ENCODE peak calls at places on chromosomes 7 and 10, in nine cellular contexts. U, H, Z, T, E, F, M, P and C are unnamed samples.

GRCh38 chr10:35563266-35563891 is 41.8 kb upstream of the GJD4 start:
- DNase-seq in T (peak; percentile 69), H (peak; percentile 57), U (peak; percentile 76), Z (peak; percentile 21), F (peak; percentile 64), E (no peak), P (peak; percentile 64), M (peak; percentile 61), C (peak; percentile 40)

GRCh38 chr7:31126976-31127375 is 74.9 kb downstream of the ADCYAP1R1 start:
- DNase-seq in F (no peak), T (peak; percentile 26), H (no peak), M (no peak), U (peak; percentile 18), Z (no peak), E (no peak), P (no peak), C (no peak)

GRCh38 chr10:58932126-58932525 is 244.3 kb upstream of the PHYHIPL start:
- DNase-seq in U (peak; percentile 4), T (no peak), M (no peak), F (no peak), E (no peak), H (no peak), Z (no peak), P (no peak), C (no peak)

GRCh38 chr7:136033413-136034031 is 56.4 kb upstream of the MTPN start:
- DNase-seq in U (no peak), T (no peak), Z (peak; percentile 32), H (no peak), M (peak; percentile 76), P (peak; percentile 22), F (no peak), E (no peak), C (no peak)

GRCh38 chr10:6990891-6991290 is 410.8 kb upstream of the PRKCQ start:
- DNase-seq in Z (no peak), M (no peak), P (no peak), E (no peak), U (no peak), F (no peak), T (peak; percentile 37), H (no peak), C (no peak)

GRCh38 chr7:29113384-29114102 is 32.8 kb downstream of the CPVL start:
- DNase-seq in M (no peak), P (peak; percentile 22), H (no peak), T (peak; percentile 70), Z (no peak), F (peak; percentile 24), U (no peak), E (no peak), C (no peak)

GRCh38 chr10:101529207-101529606 is 58.9 kb downstream of the POLL start:
- DNase-seq in Z (no peak), E (no peak), H (no peak), P (no peak), F (no peak), U (no peak), T (no peak), M (no peak), C (no peak)

GRCh38 chr10:93437946-93438795 is 44.0 kb downstream of the MYOF start:
- DNase-seq in M (peak; percentile 43), E (no peak), U (peak; percentile 73), H (no peak), P (peak; percentile 14), Z (no peak), T (no peak), F (no peak), C (no peak)

GRCh38 chr7:129496653-129497052 is 5.7 kb upstream of the SMKR1 start:
- DNase-seq in F (no peak), T (no peak), P (no peak), M (no peak), E (no peak), Z (no peak), U (no peak), H (no peak), C (no peak)

GRCh38 chr7:75614390-75614789 is 122.3 kb downstream of the SPDYE5 start:
- DNase-seq in Z (no peak), F (no peak), M (no peak), H (no peak), T (peak; percentile 94), P (no peak), U (no peak), E (no peak), C (no peak)

GRCh38 chr7:99143853-99144672 is at the start of gene SMURF1:
- DNase-seq in E (no peak), Z (peak; percentile 43), U (peak; percentile 47), T (peak; percentile 84), P (peak; percentile 66), F (peak; percentile 23), H (peak; percentile 80), M (peak; percentile 73), C (peak; percentile 54)

GRCh38 chr7:99143522-99143852 is 421 bp downstream of the SMURF1 start:
- DNase-seq in F (no peak), M (no peak), H (no peak), U (no peak), E (no peak), T (no peak), P (no peak), Z (no peak), C (no peak)

GRCh38 chr7:99141756-99142726 is 1.9 kb downstream of the SMURF1 start:
- DNase-seq in F (peak; percentile 23), U (peak; percentile 79), M (peak; percentile 74), Z (peak; percentile 68), T (peak; percentile 56), P (peak; percentile 53), E (no peak), H (peak; percentile 66), C (no peak)

GRCh38 chr7:99141334-99141733 is 2.6 kb downstream of the SMURF1 start:
- DNase-seq in F (no peak), T (no peak), U (no peak), E (no peak), H (no peak), P (no peak), Z (no peak), M (no peak), C (no peak)

GRCh38 chr7:99142727-99143521 is 984 bp downstream of the SMURF1 start:
- DNase-seq in T (peak; percentile 86), Z (peak; percentile 95), H (peak; percentile 94), U (peak; percentile 92), E (peak; percentile 74), P (peak; percentile 97), M (peak; percentile 94), F (peak; percentile 80), C (peak; percentile 62)
- TF ChIP-seq POLR2A in T (no peak), Z (peak; percentile 42), H (no peak), U (no peak), E (no peak), P (no peak), M (no peak), F (no peak), C (no peak)

GRCh38 chr7:2354173-2355078 is at the start of gene EIF3B:
- DNase-seq in T (peak; percentile 96), Z (peak; percentile 76), E (peak; percentile 59), H (peak; percentile 91), M (peak; percentile 86), U (peak; percentile 94), F (peak; percentile 87), P (peak; percentile 92), C (peak; percentile 92)
- TF ChIP-seq POLR2A in T (peak; percentile 95), Z (peak; percentile 24), E (no peak), H (peak; percentile 48), M (no peak), U (peak; percentile 95), F (peak; percentile 81), P (peak; percentile 26), C (peak; percentile 90)

GRCh38 chr10:5402798-5403197 is 1.8 kb downstream of the TUBAL3 start:
- DNase-seq in Z (no peak), M (no peak), T (no peak), F (no peak), H (no peak), E (no peak), P (no peak), U (no peak), C (no peak)
- TF ChIP-seq POLR2A in Z (no peak), M (no peak), T (no peak), F (no peak), H (no peak), E (no peak), P (no peak), U (no peak), C (no peak)

DNA sequence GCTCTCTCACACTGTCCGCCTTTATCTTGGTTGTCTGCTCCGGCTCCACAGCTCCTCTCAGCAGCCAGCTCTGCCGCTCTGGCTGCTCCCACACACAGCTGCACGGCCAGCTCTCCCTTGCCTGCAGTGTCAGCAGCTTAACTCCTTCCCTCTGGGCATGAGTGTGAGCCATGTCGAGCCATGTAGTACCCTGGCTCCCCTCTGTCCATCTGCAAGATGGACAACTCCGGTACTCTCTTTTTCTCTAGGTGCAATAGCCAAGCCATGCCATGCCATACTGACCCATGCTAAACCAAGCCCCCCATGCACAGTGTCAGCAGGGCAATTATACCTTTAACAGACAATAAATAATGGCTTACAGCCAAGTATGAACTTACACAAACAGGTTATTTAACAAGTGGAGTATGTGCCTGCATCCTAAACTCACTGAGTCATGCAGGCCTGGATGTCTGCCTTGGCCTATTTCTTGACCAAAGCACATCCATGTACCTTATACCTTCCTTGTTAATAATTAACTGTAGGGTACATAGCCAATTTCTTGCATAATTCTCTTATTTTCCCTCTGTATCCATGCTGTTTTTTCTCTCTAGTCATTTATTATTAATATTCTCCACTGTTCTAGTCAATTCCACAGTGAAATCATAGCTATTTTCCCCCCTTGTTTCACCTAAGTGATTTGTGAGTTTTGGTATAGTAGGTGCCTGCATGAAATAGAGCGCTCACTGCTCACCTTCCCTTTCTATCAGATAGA is 170.9 kb downstream of the CDK14 start:
- DNase-seq in H (peak; percentile 61), Z (peak; percentile 12), U (peak; percentile 82), E (no peak), P (peak; percentile 91), M (peak; percentile 52), T (peak; percentile 12), F (peak; percentile 94), C (no peak)
- TF ChIP-seq POLR2A in H (no peak), Z (no peak), U (no peak), E (no peak), P (peak; percentile 51), M (no peak), T (no peak), F (no peak), C (no peak)